ENCODE peak calls at places on chromosomes 6 and 20, in nine cellular contexts. N is hepatocyte; X is uterus; Y is testis; R is caudate nucleus; V is GM23338; U is K562; M is CD8-positive, alpha-beta T cell; W is CD4-positive, alpha-beta memory T cell. P is an unnamed sample.

GRCh38 chr6:7050911-7051779 is 56.6 kb upstream of the RREB1 start:
- DNase-seq in V (peak; percentile 75), Y (peak; percentile 67), W (peak; percentile 40), X (peak; percentile 40), N (peak; percentile 82), R (no peak), M (peak; percentile 9), U (no peak), P (no peak)

GRCh38 chr6:113584767-113585166 is 272.4 kb upstream of the MARCKS start:
- DNase-seq in V (no peak), W (no peak), X (no peak), N (no peak), Y (no peak), M (no peak), U (no peak), R (no peak), P (no peak)

GRCh38 chr6:143062551-143062950 is 1.9 kb downstream of the AIG1 start:
- DNase-seq in M (no peak), X (no peak), U (no peak), N (no peak), Y (no peak), V (peak; percentile 69), R (no peak), W (no peak), P (no peak)

GRCh38 chr6:133892444-133893323 is 3.8 kb downstream of the TCF21 start:
- DNase-seq in X (no peak), Y (no peak), W (no peak), M (no peak), U (no peak), R (no peak), N (peak; percentile 23), V (peak; percentile 59), P (no peak)

GRCh38 chr6:11343963-11344714 is 111.7 kb upstream of the NEDD9 start:
- DNase-seq in V (no peak), W (no peak), Y (no peak), U (no peak), X (no peak), M (no peak), N (peak; percentile 72), R (no peak), P (no peak)

GRCh38 chr6:73739097-73739496 is 43.1 kb downstream of the CD109 start:
- DNase-seq in V (peak; percentile 84), W (peak; percentile 51), Y (no peak), R (no peak), X (no peak), N (peak; percentile 78), M (no peak), U (peak; percentile 34), P (peak; percentile 61)

GRCh38 chr6:149852180-149852579 is 12.0 kb downstream of the LRP11 start:
- DNase-seq in N (no peak), V (no peak), Y (no peak), M (no peak), U (no peak), X (no peak), W (no peak), R (no peak), P (no peak)

GRCh38 chr6:169341065-169341464 is 87.4 kb upstream of the THBS2 start:
- DNase-seq in W (no peak), Y (no peak), M (no peak), N (no peak), X (no peak), U (no peak), R (no peak), V (no peak), P (no peak)

GRCh38 chr20:50226093-50226974 is 35.7 kb downstream of the CEBPB start:
- DNase-seq in U (peak; percentile 27), N (no peak), W (no peak), Y (peak; percentile 53), X (peak; percentile 74), R (no peak), V (no peak), M (no peak), P (no peak)

GRCh38 chr6:98828991-98829411 is 5.4 kb upstream of the POU3F2 start:
- DNase-seq in M (no peak), X (no peak), V (peak; percentile 71), Y (no peak), N (no peak), U (no peak), W (no peak), R (no peak), P (no peak)

GRCh38 chr6:131288214-131288613 is 152.9 kb downstream of the AKAP7 start:
- DNase-seq in W (no peak), X (no peak), N (no peak), U (no peak), R (no peak), Y (no peak), M (no peak), V (no peak), P (no peak)

GRCh38 chr6:115000736-115001135 is 657.9 kb upstream of the HS3ST5 start:
- DNase-seq in M (no peak), X (no peak), V (no peak), Y (no peak), W (no peak), N (no peak), R (no peak), U (no peak), P (no peak)

GRCh38 chr6:128710305-128710704 is 172.6 kb upstream of the LAMA2 start:
- DNase-seq in N (no peak), R (no peak), X (no peak), W (no peak), M (no peak), U (no peak), V (no peak), Y (no peak), P (no peak)

GRCh38 chr6:135165031-135165430 is 16.1 kb upstream of the MYB start:
- DNase-seq in Y (no peak), V (no peak), W (no peak), N (no peak), U (no peak), R (no peak), X (no peak), M (no peak), P (no peak)

GRCh38 chr6:135162678-135163439 is 18.2 kb upstream of the MYB start:
- DNase-seq in M (no peak), X (no peak), W (peak; percentile 3), R (no peak), U (peak; percentile 72), N (peak; percentile 8), Y (peak; percentile 57), V (peak; percentile 86), P (no peak)

GRCh38 chr6:135161411-135161810 is 19.7 kb upstream of the MYB start:
- DNase-seq in R (no peak), V (no peak), W (no peak), X (no peak), U (no peak), M (no peak), Y (no peak), N (no peak), P (no peak)

GRCh38 chr6:135161996-135162395 is 19.1 kb upstream of the MYB start:
- DNase-seq in M (no peak), R (no peak), U (no peak), X (no peak), N (no peak), Y (no peak), V (no peak), W (no peak), P (no peak)

DNA sequence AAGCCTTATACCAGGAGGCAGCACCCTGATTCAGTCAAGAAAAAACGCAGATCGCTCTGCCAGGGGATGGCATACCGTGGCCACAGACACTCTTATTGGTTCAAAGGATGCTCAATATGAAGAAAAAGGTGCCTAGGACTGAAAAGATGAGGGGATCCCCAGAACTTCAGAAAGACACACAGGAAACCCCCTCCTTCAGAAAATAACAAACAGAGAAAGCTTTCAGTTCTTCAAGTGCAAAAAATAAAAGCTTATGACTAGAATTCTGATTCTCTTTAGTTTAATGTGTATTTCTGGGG is 17.7 kb upstream of the MYB start:
- DNase-seq in X (no peak), M (peak; percentile 8), N (no peak), V (no peak), Y (no peak), U (no peak), W (peak; percentile 32), R (no peak), P (no peak)
- H3K27ac ChIP-seq in X (no peak overlapping the region), M (no peak overlapping the region), N (no peak overlapping the region), V (no peak overlapping the region), Y (no peak overlapping the region), U (no peak overlapping the region), W (no peak overlapping the region), R (no peak overlapping the region), P (no peak overlapping the region)

DNA sequence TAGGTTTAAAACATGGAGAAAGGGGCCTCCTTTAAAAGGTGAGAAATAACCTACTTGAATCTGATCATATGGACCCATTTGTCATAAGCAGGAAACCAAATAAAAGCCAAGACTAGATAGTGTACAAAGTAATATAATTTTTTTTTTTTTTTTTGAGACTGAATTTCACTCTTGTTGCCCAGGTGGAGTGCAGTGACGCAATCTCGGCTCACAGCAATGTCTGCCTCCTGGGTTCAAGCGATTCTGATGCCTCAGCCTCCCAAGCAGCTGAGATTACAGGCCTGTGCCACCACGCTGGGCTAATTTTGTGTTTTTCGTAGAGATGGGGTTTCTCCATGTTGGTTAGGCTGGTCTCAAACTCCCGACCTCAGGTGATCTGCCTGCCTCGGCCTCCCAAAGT is 89.2 kb downstream of the SASH1 start:
- DNase-seq in N (no peak), R (no peak), V (no peak), M (no peak), W (no peak), Y (no peak), U (no peak), X (no peak), P (no peak)
- H3K27ac ChIP-seq in N (no peak overlapping the region), R (no peak overlapping the region), V (no peak overlapping the region), M (no peak overlapping the region), W (no peak overlapping the region), Y (no peak overlapping the region), U (no peak overlapping the region), X (peak overlapping the region; percentile 58), P (peak overlapping the region; percentile 62)

DNA sequence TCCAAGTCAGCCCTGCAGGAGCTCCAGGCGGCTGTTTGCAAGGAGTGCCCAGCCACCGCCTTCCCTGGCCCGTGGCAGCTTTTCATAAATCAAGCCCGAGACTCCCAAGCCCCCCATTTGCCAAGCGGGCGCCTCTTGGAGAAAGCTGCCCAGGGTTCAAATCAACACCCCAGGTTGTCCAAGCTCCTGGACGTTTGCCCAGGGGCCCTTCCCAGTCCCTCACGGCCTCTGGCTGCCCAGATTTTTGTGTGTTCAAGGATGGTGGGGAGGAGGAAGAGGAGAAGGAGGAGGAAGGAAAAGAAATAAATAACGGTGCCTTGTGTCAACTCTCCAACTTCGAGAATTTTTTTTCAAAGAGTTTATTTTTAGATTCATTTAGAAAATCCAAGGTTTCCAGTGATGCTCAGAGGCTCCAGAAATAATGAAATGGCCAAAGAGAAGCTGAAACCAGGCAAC is 20.6 kb upstream of the NFATC2 start:
- DNase-seq in Y (no peak), R (no peak), X (no peak), V (no peak), W (no peak), U (no peak), M (no peak), N (peak; percentile 29), P (no peak)
- H3K27ac ChIP-seq in Y (peak overlapping the region; percentile 79), R (peak overlapping the region; percentile 62), X (peak overlapping the region; percentile 93), V (no peak overlapping the region), W (no peak overlapping the region), U (peak overlapping the region; percentile 34), M (no peak overlapping the region), N (peak overlapping the region; percentile 82), P (no peak overlapping the region)

DNA sequence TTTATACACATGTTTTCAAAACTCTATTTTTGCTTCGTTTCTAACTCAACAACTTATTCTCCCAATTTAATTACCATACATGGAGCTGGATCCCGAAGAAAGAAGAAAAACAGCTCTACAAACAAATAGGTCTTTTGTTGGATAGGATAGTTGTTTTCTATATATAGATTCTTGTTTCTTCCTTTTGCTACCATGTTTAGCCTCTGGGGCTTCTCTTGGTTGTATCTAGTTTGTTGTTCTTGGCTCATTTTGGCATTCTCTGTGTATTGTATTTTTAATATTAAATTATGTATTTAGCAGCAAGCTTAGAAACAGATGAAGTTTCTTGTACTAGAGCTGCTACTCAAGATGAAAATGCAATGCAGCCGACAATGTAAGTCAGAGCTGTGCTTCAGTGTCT is 60.9 kb downstream of the PLCB4 start:
- DNase-seq in U (no peak), M (no peak), V (no peak), W (no peak), Y (no peak), N (no peak), R (no peak), X (no peak), P (no peak)
- H3K27ac ChIP-seq in U (no peak overlapping the region), M (no peak overlapping the region), V (no peak overlapping the region), W (no peak overlapping the region), Y (no peak overlapping the region), N (no peak overlapping the region), R (no peak overlapping the region), X (no peak overlapping the region), P (no peak overlapping the region)